ENCODE peak calls at places on chromosomes 13 and 19, in ten cellular contexts. Q is cortex of kidney; X is DMS 273 treated with DMSO at 0.1 percent for 48 hours; G is central memory CD8-positive, alpha-beta T cell; S is WTC11; A is Peyer's patch; D is C1 segment of cervical spinal cord; K is NCI-H1694 treated with DMSO at 0.1 percent for 48 hours; W is caudate nucleus; Z is occipital lobe. B is an unnamed sample.

GRCh38 chr19:42116308-42117075 is 15.8 kb downstream of the POU2F2 start:
- DNase-seq in Q (no peak), X (no peak), G (no peak), S (no peak), A (no peak), D (no peak), K (no peak), W (no peak), Z (no peak), B (no peak)

GRCh38 chr19:15108145-15108844 is 1.1 kb downstream of the SYDE1 start:
- DNase-seq in Q (no peak), X (no peak), G (no peak), S (no peak), A (no peak), D (no peak), K (no peak), W (no peak), Z (no peak), B (no peak)

GRCh38 chr13:79791471-79792042 is 310.6 kb downstream of the NDFIP2 start:
- DNase-seq in Q (no peak), X (no peak), G (no peak), S (no peak), A (no peak), D (no peak), K (no peak), W (no peak), Z (no peak), B (no peak)

GRCh38 chr19:17209126-17210036 is 5.8 kb upstream of the USE1 start:
- DNase-seq in Q (no peak), X (no peak), G (no peak), S (peak; percentile 100), A (peak; percentile 77), D (no peak), K (no peak), W (no peak), Z (no peak), B (peak; percentile 76)

GRCh38 chr13:36294061-36294460 is 3.6 kb downstream of the CCDC169 start:
- DNase-seq in Q (no peak), X (no peak), G (no peak), S (no peak), A (no peak), D (no peak), K (no peak), W (no peak), Z (no peak), B (no peak)

GRCh38 chr13:29886446-29886845 is 36.0 kb upstream of the UBL3 start:
- DNase-seq in Q (no peak), X (no peak), G (no peak), S (no peak), A (no peak), D (no peak), K (no peak), W (no peak), Z (no peak), B (no peak)

GRCh38 chr13:24168392-24168750 is 7.9 kb downstream of the SPATA13 start:
- DNase-seq in Q (no peak), X (no peak), G (no peak), S (no peak), A (no peak), D (no peak), K (no peak), W (no peak), Z (no peak), B (no peak)

GRCh38 chr19:42528354-42529247 is at the start of gene CEACAM1:
- DNase-seq in Q (no peak), X (no peak), G (no peak), S (no peak), A (peak; percentile 92), D (no peak), K (no peak), W (no peak), Z (no peak), B (peak; percentile 68)

GRCh38 chr19:39362682-39363657 is 20.7 kb downstream of the SAMD4B start:
- DNase-seq in Q (no peak), X (no peak), G (no peak), S (no peak), A (no peak), D (no peak), K (no peak), W (no peak), Z (no peak), B (no peak)

GRCh38 chr19:23160766-23161165 is 43.9 kb downstream of the ZNF730 start:
- DNase-seq in Q (no peak), X (no peak), G (no peak), S (no peak), A (no peak), D (no peak), K (no peak), W (no peak), Z (no peak), B (no peak)

GRCh38 chr13:76331948-76332712 is 554.1 kb downstream of the KCTD12 start:
- DNase-seq in Q (no peak), X (no peak), G (no peak), S (no peak), A (no peak), D (no peak), K (peak; percentile 2), W (no peak), Z (no peak), B (no peak)

GRCh38 chr13:109843695-109844094 is 57.3 kb upstream of the IRS2 start:
- DNase-seq in Q (no peak), X (no peak), G (no peak), S (no peak), A (no peak), D (no peak), K (no peak), W (no peak), Z (no peak), B (no peak)

GRCh38 chr19:51460164-51460992 is 2.1 kb upstream of the SIGLEC8 start:
- DNase-seq in Q (no peak), X (no peak), G (no peak), S (peak; percentile 44), A (no peak), D (no peak), K (no peak), W (no peak), Z (no peak), B (no peak)

GRCh38 chr13:59531571-59532091 is 632.1 kb downstream of the DIAPH3 start:
- DNase-seq in Q (no peak), X (peak; percentile 59), G (no peak), S (peak; percentile 43), A (peak; percentile 73), D (no peak), K (no peak), W (no peak), Z (peak; percentile 27), B (no peak)

GRCh38 chr13:59863621-59864020 is 300.1 kb downstream of the DIAPH3 start:
- DNase-seq in Q (no peak), X (no peak), G (no peak), S (no peak), A (no peak), D (no peak), K (no peak), W (no peak), Z (no peak), B (no peak)

GRCh38 chr19:40719414-40719894 is 2.5 kb downstream of the ITPKC start:
- DNase-seq in Q (no peak), X (no peak), G (no peak), S (no peak), A (no peak), D (no peak), K (no peak), W (no peak), Z (no peak), B (no peak)

GRCh38 chr13:100130092-100130491 is 41.2 kb downstream of the PCCA start:
- DNase-seq in Q (no peak), X (no peak), G (no peak), S (no peak), A (no peak), D (no peak), K (no peak), W (peak; percentile 2), Z (peak; percentile 7), B (no peak)

GRCh38 chr13:72469932-72470331 is 257.5 kb downstream of the MZT1 start:
- DNase-seq in Q (no peak), X (no peak), G (no peak), S (no peak), A (no peak), D (no peak), K (no peak), W (no peak), Z (no peak), B (no peak)

GRCh38 chr19:54439174-54439851 is 9.7 kb upstream of the LENG8 start:
- DNase-seq in Q (no peak), X (no peak), G (no peak), S (peak; percentile 79), A (peak; percentile 76), D (no peak), K (peak; percentile 9), W (peak; percentile 72), Z (peak; percentile 50), B (no peak)

GRCh38 chr19:38736036-38736412 is 8.2 kb downstream of the CAPN12 start:
- DNase-seq in Q (no peak), X (no peak), G (no peak), S (peak; percentile 60), A (peak; percentile 83), D (no peak), K (no peak), W (peak; percentile 21), Z (no peak), B (peak; percentile 78)

GRCh38 chr13:113018676-113019465 is 49.9 kb downstream of the MCF2L start:
- DNase-seq in Q (no peak), X (no peak), G (no peak), S (no peak), A (no peak), D (no peak), K (no peak), W (no peak), Z (no peak), B (no peak)

GRCh38 chr19:55697698-55698097 is 22.7 kb downstream of the EPN1 start:
- DNase-seq in Q (no peak), X (no peak), G (no peak), S (no peak), A (peak; percentile 40), D (no peak), K (no peak), W (no peak), Z (no peak), B (no peak)

GRCh38 chr19:3670796-3671679 is 29.2 kb downstream of the PIP5K1C start:
- DNase-seq in Q (no peak), X (no peak), G (no peak), S (no peak), A (peak; percentile 71), D (no peak), K (no peak), W (no peak), Z (no peak), B (peak; percentile 89)

GRCh38 chr19:50559636-50560035 is 8.6 kb downstream of the LRRC4B start:
- DNase-seq in Q (no peak), X (no peak), G (no peak), S (no peak), A (no peak), D (no peak), K (no peak), W (no peak), Z (no peak), B (no peak)

GRCh38 chr13:79745141-79745540 is 264.2 kb downstream of the NDFIP2 start:
- DNase-seq in Q (no peak), X (no peak), G (no peak), S (no peak), A (no peak), D (no peak), K (no peak), W (no peak), Z (no peak), B (no peak)

GRCh38 chr13:39935155-39935554 is 279.7 kb downstream of the COG6 start:
- DNase-seq in Q (no peak), X (no peak), G (no peak), S (no peak), A (no peak), D (no peak), K (no peak), W (no peak), Z (no peak), B (peak; percentile 27)

GRCh38 chr13:112852808-112853207 is 116.2 kb upstream of the MCF2L start:
- DNase-seq in Q (no peak), X (no peak), G (no peak), S (no peak), A (peak; percentile 5), D (no peak), K (no peak), W (no peak), Z (no peak), B (no peak)

GRCh38 chr19:53019684-53020083 is 6.0 kb downstream of the ERVV-1 start:
- DNase-seq in Q (no peak), X (no peak), G (no peak), S (peak; percentile 89), A (peak; percentile 46), D (no peak), K (no peak), W (no peak), Z (no peak), B (no peak)